ENCODE peak calls at places on chromosomes 11 and 22, in five cellular contexts. C, Y, D, R and I are unnamed samples.

GRCh38 chr22:20176421-20177060 is 25.7 kb upstream of the CCDC188 start:
- DNase-seq in C (no peak), Y (no peak), D (no peak), R (no peak), I (no peak)

GRCh38 chr11:106131998-106132397 is 54.5 kb downstream of the AASDHPPT start:
- DNase-seq in C (no peak), Y (no peak), D (no peak), R (no peak), I (no peak)

GRCh38 chr11:10409207-10409661 is 45.8 kb upstream of the AMPD3 start:
- DNase-seq in C (no peak), Y (no peak), D (no peak), R (no peak), I (no peak)

GRCh38 chr11:120695426-120695825 is 183.9 kb downstream of the GRIK4 start:
- DNase-seq in C (no peak), Y (no peak), D (no peak), R (no peak), I (no peak)

GRCh38 chr11:8652140-8652539 is 30.3 kb downstream of the TRIM66 start:
- DNase-seq in C (peak), Y (no peak), D (no peak), R (no peak), I (no peak)

GRCh38 chr11:1771273-1771672 is 7.5 kb upstream of the CTSD start:
- DNase-seq in C (no peak), Y (no peak), D (no peak), R (peak), I (peak)

GRCh38 chr11:95134491-95134890 is 44.8 kb downstream of the ENDOD1 start:
- DNase-seq in C (no peak), Y (no peak), D (no peak), R (no peak), I (no peak)

GRCh38 chr11:126138636-126139540 is 72.6 kb downstream of the RPUSD4 start:
- DNase-seq in C (no peak), Y (no peak), D (no peak), R (no peak), I (no peak)

GRCh38 chr11:79129702-79130101 is 311.1 kb downstream of the TENM4 start:
- DNase-seq in C (no peak), Y (no peak), D (no peak), R (no peak), I (no peak)

GRCh38 chr11:57299150-57299737 is 25.5 kb downstream of the TNKS1BP1 start:
- DNase-seq in C (no peak), Y (no peak), D (no peak), R (no peak), I (no peak)

GRCh38 chr11:39569784-39570183 is 1889.7 kb downstream of the LRRC4C start:
- DNase-seq in C (no peak), Y (no peak), D (no peak), R (no peak), I (no peak)

GRCh38 chr11:22192289-22192641 is 620 bp upstream of the ANO5 start:
- DNase-seq in C (no peak), Y (peak), D (no peak), R (peak), I (no peak)

GRCh38 chr22:49481651-49482399 is 345.8 kb downstream of the BRD1 start:
- DNase-seq in C (no peak), Y (no peak), D (no peak), R (no peak), I (no peak)

GRCh38 chr11:56876621-56877312 is 111.9 kb upstream of the OR5AK2 start:
- DNase-seq in C (no peak), Y (no peak), D (no peak), R (no peak), I (no peak)

GRCh38 chr11:57476883-57477506 is 16.7 kb downstream of the RTN4RL2 start:
- DNase-seq in C (no peak), Y (no peak), D (peak), R (peak), I (no peak)

GRCh38 chr22:46297151-46297819 is 615 bp downstream of the GTSE1 start:
- DNase-seq in C (no peak), Y (no peak), D (no peak), R (no peak), I (no peak)

GRCh38 chr11:113873241-113873626 is 2.1 kb downstream of the USP28 start:
- DNase-seq in C (no peak), Y (no peak), D (no peak), R (no peak), I (no peak)

GRCh38 chr22:32020117-32020516 is 22.9 kb upstream of the SLC5A1 start:
- DNase-seq in C (peak), Y (no peak), D (no peak), R (no peak), I (no peak)

GRCh38 chr11:110434952-110435779 is 5.4 kb downstream of the FDX1 start:
- DNase-seq in C (no peak), Y (no peak), D (no peak), R (peak), I (no peak)

GRCh38 chr22:29767289-29768051 is at the start of gene UQCR10:
- DNase-seq in C (peak), Y (peak), D (peak), R (peak), I (peak)

GRCh38 chr11:58888579-58888978 is 44.1 kb upstream of the GLYATL2 start:
- DNase-seq in C (no peak), Y (no peak), D (no peak), R (no peak), I (no peak)

GRCh38 chr11:68021167-68021787 is 9.2 kb upstream of the NDUFS8 start:
- DNase-seq in C (no peak), Y (peak), D (no peak), R (peak), I (no peak)

GRCh38 chr11:64207247-64208085 is 945 bp downstream of the FERMT3 start:
- DNase-seq in C (no peak), Y (peak), D (peak), R (peak), I (peak)

GRCh38 chr22:20253161-20253560 is 15.0 kb downstream of the RTN4R start:
- DNase-seq in C (no peak), Y (no peak), D (no peak), R (no peak), I (no peak)

GRCh38 chr11:102318469-102318868 is 1.2 kb downstream of the BIRC3 start:
- DNase-seq in C (no peak), Y (no peak), D (peak), R (peak), I (no peak)

GRCh38 chr11:126474220-126474619 is 118.7 kb downstream of the ST3GAL4 start:
- DNase-seq in C (no peak), Y (no peak), D (no peak), R (no peak), I (no peak)

GRCh38 chr22:30609260-30610185 is 2.5 kb downstream of the TCN2 start:
- DNase-seq in C (peak), Y (no peak), D (no peak), R (peak), I (no peak)

GRCh38 chr11:2993000-2993330 is 836 bp upstream of the NAP1L4 start:
- DNase-seq in C (no peak), Y (no peak), D (no peak), R (no peak), I (no peak)

GRCh38 chr22:20080776-20081654 is 974 bp downstream of the DGCR8 start:
- DNase-seq in C (peak), Y (peak), D (no peak), R (no peak), I (no peak)

GRCh38 chr11:78149646-78150045 is 10.2 kb upstream of the ALG8 start:
- DNase-seq in C (peak), Y (no peak), D (peak), R (no peak), I (no peak)

GRCh38 chr11:17371614-17372013 is 16.8 kb downstream of the KCNJ11 start:
- DNase-seq in C (no peak), Y (no peak), D (no peak), R (no peak), I (no peak)

GRCh38 chr22:17872491-17872890 is 98.2 kb upstream of the BID start:
- DNase-seq in C (no peak), Y (no peak), D (no peak), R (no peak), I (no peak)

GRCh38 chr22:17874231-17874630 is 100.0 kb upstream of the BID start:
- DNase-seq in C (no peak), Y (peak), D (no peak), R (no peak), I (no peak)

GRCh38 chr22:17873116-17873515 is 98.8 kb upstream of the BID start:
- DNase-seq in C (no peak), Y (no peak), D (no peak), R (no peak), I (no peak)

GRCh38 chr22:17875156-17875555 is 100.9 kb upstream of the BID start:
- DNase-seq in C (no peak), Y (no peak), D (no peak), R (no peak), I (no peak)

GRCh38 chr22:17873804-17874203 is 99.5 kb upstream of the BID start:
- DNase-seq in C (no peak), Y (no peak), D (no peak), R (no peak), I (no peak)
- H3K4me3 ChIP-seq in C (no peak), Y (no peak), D (no peak), R (no peak), I (no peak)

DNA sequence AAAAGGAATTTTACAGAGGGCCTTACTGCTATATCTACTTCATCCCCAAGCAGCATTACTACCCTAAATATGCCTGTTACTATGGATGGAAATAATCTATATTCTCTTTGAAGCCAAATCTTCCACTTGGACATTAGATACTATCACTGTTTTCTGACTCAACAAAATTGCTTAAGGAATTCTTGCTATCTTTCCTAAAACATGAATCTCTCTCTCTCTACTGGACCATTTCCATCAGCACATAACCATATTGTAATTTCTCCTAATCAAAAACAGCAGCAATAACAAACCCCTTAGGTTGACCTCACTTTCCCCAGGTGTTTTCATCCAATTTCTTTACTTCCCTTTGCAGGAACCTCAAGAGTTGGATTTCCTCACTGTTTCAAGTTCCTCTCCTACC is 67.9 kb upstream of the BLID start:
- DNase-seq in C (no peak), Y (no peak), D (no peak), R (no peak), I (no peak)
- H3K4me3 ChIP-seq in C (no peak), Y (no peak), D (no peak), R (no peak), I (no peak)

GRCh38 chr11:36509265-36509664 is 807 bp downstream of the TRAF6 start:
- DNase-seq in C (no peak), Y (peak), D (peak), R (no peak), I (no peak)

GRCh38 chr11:36509694-36510566 is at the start of gene TRAF6:
- DNase-seq in C (peak), Y (peak), D (peak), R (peak), I (peak)

GRCh38 chr11:36508743-36509142 is 1.3 kb downstream of the TRAF6 start:
- DNase-seq in C (no peak), Y (peak), D (no peak), R (no peak), I (no peak)

GRCh38 chr11:36510567-36511020 is 522 bp upstream of the TRAF6 start:
- DNase-seq in C (no peak), Y (no peak), D (no peak), R (no peak), I (no peak)

GRCh38 chr11:36507824-36508489 is 2.1 kb downstream of the TRAF6 start:
- DNase-seq in C (no peak), Y (no peak), D (no peak), R (no peak), I (peak)
- H3K4me3 ChIP-seq in C (peak), Y (peak), D (peak), R (no peak), I (peak)

DNA sequence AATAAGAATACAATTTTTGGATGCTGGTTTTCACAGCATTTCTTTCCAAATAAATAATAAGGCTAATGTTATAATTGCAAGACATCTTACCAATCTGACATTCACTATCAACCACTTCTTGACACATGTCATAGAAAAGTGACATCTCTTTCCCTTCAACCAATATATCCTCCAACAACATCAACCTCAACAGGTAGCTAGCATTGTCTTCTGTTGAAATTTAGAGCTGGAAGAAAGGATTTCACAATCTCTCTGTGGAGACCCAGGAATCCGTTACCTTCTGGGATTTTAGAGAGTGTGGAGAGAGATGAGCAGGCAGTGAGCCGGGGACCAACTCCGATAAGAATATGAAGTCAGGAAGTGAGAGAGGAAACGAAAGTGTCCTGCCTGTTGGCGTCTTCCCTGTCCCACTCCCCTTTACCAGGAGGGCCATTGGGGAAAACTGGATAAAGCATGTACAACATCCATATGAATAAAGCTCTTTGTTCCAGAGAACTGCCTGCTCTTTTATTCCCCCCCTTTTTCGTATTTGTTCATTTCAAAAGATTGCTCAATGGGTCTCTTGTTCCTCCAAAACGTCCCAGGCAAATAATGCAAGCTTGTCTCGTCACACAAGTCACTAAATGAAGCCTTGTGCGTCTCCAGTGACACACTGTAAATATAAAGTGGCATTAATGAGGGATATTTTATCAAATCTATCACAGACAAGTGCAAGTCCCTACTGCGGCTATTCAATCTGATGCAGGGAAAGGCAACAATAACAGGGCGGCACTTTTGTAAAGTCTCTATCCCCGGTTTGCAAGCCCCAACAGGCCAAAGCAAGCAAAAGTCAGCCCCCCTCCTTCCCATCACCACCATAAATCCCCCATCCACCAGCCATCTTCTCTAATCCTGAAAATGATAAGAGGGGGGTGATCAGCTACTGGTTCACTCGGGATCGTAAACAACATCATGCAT is 3.4 kb downstream of the CADM1 start:
- DNase-seq in C (no peak), Y (peak), D (no peak), R (no peak), I (no peak)
- H3K4me3 ChIP-seq in C (no peak), Y (peak), D (no peak), R (no peak), I (no peak)

GRCh38 chr11:18720086-18720810 is 5.7 kb downstream of the IGSF22 start:
- DNase-seq in C (no peak), Y (no peak), D (no peak), R (peak), I (no peak)

GRCh38 chr11:18723991-18724390 is 2.0 kb downstream of the IGSF22 start:
- DNase-seq in C (no peak), Y (no peak), D (no peak), R (no peak), I (no peak)

GRCh38 chr11:18722293-18722637 is 3.7 kb downstream of the IGSF22 start:
- DNase-seq in C (no peak), Y (no peak), D (no peak), R (no peak), I (no peak)

GRCh38 chr11:18720811-18721575 is 5.0 kb downstream of the IGSF22 start:
- DNase-seq in C (no peak), Y (peak), D (peak), R (peak), I (peak)

GRCh38 chr11:18721576-18722292 is 4.3 kb downstream of the IGSF22 start:
- DNase-seq in C (no peak), Y (peak), D (peak), R (peak), I (peak)
- H3K4me3 ChIP-seq in C (peak), Y (peak), D (peak), R (peak), I (peak)

GRCh38 chr11:13884159-13884799 is 78.2 kb upstream of the SPON1 start:
- DNase-seq in C (no peak), Y (no peak), D (no peak), R (no peak), I (no peak)
- H3K4me3 ChIP-seq in C (no peak), Y (no peak), D (no peak), R (no peak), I (no peak)

DNA sequence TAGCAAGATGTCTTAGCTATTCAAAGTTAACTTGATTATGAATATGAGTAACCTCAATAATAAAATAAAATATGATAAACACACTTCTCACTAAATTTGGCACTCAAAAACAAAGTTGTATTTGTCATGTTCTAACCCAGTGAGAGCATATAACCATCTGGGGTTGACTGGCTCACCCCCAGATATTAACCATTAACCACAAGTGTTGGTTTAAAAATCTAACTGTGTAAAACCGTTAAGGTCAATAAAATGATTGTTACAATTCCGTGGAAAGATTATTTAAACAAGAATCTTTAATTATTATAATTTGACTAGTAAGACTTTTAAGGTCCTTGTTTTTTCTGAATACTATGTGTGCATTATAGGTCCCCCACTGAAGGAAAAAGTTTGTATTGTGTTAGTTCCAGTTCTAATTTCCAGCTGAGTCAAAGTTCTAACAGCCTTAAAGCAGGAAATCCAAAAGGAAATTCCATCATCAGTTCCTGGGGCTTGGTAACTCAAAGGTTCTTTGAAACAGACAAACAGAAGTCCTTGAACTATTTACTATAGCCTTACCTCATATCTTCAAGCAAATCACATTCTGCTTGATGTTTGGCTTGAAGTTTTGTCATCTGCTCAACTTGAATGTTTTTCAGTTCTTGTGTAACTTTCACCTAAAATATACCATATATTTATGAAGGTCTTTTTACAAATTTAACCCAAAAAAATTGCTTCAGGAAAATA is 2.5 kb downstream of the FCHSD2 start:
- DNase-seq in C (no peak), Y (no peak), D (no peak), R (no peak), I (no peak)
- H3K4me3 ChIP-seq in C (peak), Y (peak), D (no peak), R (peak), I (peak)

DNA sequence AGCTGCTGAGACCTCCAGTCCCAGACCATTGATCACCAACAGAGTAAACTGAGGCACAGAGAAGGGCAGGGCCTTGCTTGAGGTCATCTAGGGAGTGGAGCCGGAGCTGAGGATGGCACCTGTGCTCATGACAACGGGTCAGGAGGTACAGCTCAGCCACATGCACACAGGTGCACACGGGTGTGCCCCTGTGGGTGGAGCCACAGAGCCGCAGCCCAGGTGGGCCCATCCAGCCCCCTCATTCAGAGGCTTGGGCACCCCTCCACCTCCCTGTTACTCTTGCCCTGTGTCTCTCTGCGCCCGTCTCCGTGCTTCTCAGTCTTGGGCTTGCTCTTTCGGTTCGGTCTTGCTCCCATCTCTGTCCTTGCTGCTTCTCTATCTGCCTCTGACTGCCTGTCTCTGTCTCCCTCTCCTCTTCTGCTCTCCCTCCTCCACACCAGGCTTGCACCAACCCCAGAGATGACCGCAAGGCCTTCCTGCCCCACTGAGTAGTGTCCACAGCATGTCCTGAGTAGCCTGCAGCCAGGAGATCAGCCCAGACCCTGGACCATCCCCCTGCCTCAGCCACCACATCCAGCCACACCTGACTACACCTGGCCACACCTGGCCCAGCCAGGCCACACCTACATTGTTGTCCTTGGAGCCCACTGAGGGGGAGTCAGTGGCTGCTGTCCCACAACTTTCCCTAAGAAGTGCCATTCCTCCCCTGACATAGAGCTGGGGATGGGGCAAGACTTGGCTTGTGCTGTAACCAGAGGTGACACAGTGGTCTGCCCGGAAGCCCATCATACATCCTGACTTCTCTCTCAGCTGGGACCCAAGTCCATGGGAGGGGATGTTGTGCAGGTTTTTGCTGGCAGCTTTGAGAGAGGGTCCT is 39.3 kb upstream of the CRYBB3 start:
- DNase-seq in C (no peak), Y (no peak), D (no peak), R (no peak), I (no peak)
- H3K4me3 ChIP-seq in C (no peak), Y (no peak), D (no peak), R (no peak), I (no peak)